ENCODE peak calls at places on chromosomes 12 and 14, in seven cellular contexts. C is gastrocnemius medialis, H is endothelial cell of umbilical vein, P is dorsolateral prefrontal cortex, T is HCT116, G is psoas muscle, F is IMR-90. B is an unnamed sample.

GRCh38 chr14:23131482-23131881 is 12.4 kb upstream of the CEBPE start:
- DNase-seq in C (no peak), H (no peak), P (no peak), T (no peak), G (no peak), F (no peak), B (no peak)

GRCh38 chr14:105087308-105087962 is 22.2 kb upstream of the GPR132 start:
- DNase-seq in C (no peak), H (no peak), P (peak), T (no peak), G (no peak), F (peak), B (no peak)

GRCh38 chr14:74412753-74413152 is 13.3 kb downstream of the SYNDIG1L start:
- DNase-seq in C (no peak), H (no peak), P (no peak), T (no peak), G (no peak), F (no peak), B (no peak)

GRCh38 chr12:20194171-20194570 is 174.2 kb upstream of the PDE3A start:
- DNase-seq in C (no peak), H (peak), P (no peak), T (no peak), G (no peak), F (peak), B (no peak)

GRCh38 chr12:3332190-3332589 is 158.8 kb upstream of the PRMT8 start:
- DNase-seq in C (no peak), H (no peak), P (no peak), T (no peak), G (no peak), F (peak), B (no peak)

GRCh38 chr14:89600029-89600428 is 183.0 kb upstream of the FOXN3 start:
- DNase-seq in C (no peak), H (no peak), P (no peak), T (no peak), G (no peak), F (no peak), B (no peak)

GRCh38 chr12:57127710-57128518 is at the start of gene LRP1:
- DNase-seq in C (peak), H (peak), P (peak), T (peak), G (peak), F (peak), B (peak)

GRCh38 chr14:67269338-67270060 is 28.3 kb downstream of the PALS1 start:
- DNase-seq in C (no peak), H (peak), P (no peak), T (no peak), G (no peak), F (peak), B (no peak)

GRCh38 chr14:53470351-53471043 is 317.4 kb upstream of the DDHD1 start:
- DNase-seq in C (peak), H (no peak), P (no peak), T (no peak), G (peak), F (peak), B (no peak)

GRCh38 chr14:83556746-83557460 is 1973.0 kb upstream of the FLRT2 start:
- DNase-seq in C (no peak), H (peak), P (no peak), T (no peak), G (no peak), F (peak), B (no peak)

GRCh38 chr12:126667340-126667739 is 1599.6 kb upstream of the TMEM132C start:
- DNase-seq in C (no peak), H (no peak), P (no peak), T (no peak), G (no peak), F (no peak), B (no peak)

GRCh38 chr12:81257952-81258551 is 180.2 kb downstream of the ACSS3 start:
- DNase-seq in C (no peak), H (peak), P (no peak), T (peak), G (no peak), F (peak), B (no peak)

GRCh38 chr12:123119808-123120207 is 31.1 kb downstream of the PITPNM2 start:
- DNase-seq in C (no peak), H (no peak), P (no peak), T (no peak), G (no peak), F (no peak), B (no peak)

GRCh38 chr14:59189281-59189821 is 884 bp downstream of the DAAM1 start:
- DNase-seq in C (no peak), H (no peak), P (peak), T (no peak), G (peak), F (peak), B (peak)

GRCh38 chr12:101076940-101077351 is 133.1 kb downstream of the SLC5A8 start:
- DNase-seq in C (no peak), H (no peak), P (no peak), T (no peak), G (no peak), F (peak), B (no peak)

GRCh38 chr12:17016116-17016864 is 410.3 kb upstream of the LMO3 start:
- DNase-seq in C (no peak), H (no peak), P (no peak), T (no peak), G (no peak), F (no peak), B (no peak)

GRCh38 chr14:61213930-61214329 is 67.2 kb downstream of the TMEM30B start:
- DNase-seq in C (no peak), H (no peak), P (no peak), T (no peak), G (no peak), F (peak), B (no peak)

GRCh38 chr14:61211476-61212262 is 69.5 kb downstream of the TMEM30B start:
- DNase-seq in C (no peak), H (no peak), P (no peak), T (no peak), G (no peak), F (no peak), B (no peak)

GRCh38 chr14:61212546-61212945 is 68.6 kb downstream of the TMEM30B start:
- DNase-seq in C (no peak), H (no peak), P (no peak), T (no peak), G (no peak), F (no peak), B (no peak)

GRCh38 chr14:61215222-61216010 is 65.7 kb downstream of the TMEM30B start:
- DNase-seq in C (peak), H (no peak), P (no peak), T (no peak), G (peak), F (peak), B (no peak)

GRCh38 chr14:61213116-61213720 is 67.9 kb downstream of the TMEM30B start:
- DNase-seq in C (no peak), H (no peak), P (no peak), T (no peak), G (no peak), F (peak), B (no peak)
- H3K27ac ChIP-seq in C (peak), H (no peak), P (no peak), T (no peak), G (peak), F (no peak), B (no peak)

GRCh38 chr14:35401422-35401729 is 3.2 kb downstream of the NFKBIA start:
- DNase-seq in C (no peak), H (no peak), P (no peak), T (no peak), G (no peak), F (no peak), B (no peak)

GRCh38 chr14:35400707-35401421 is 3.7 kb downstream of the NFKBIA start:
- DNase-seq in C (no peak), H (peak), P (no peak), T (no peak), G (peak), F (no peak), B (no peak)

GRCh38 chr14:35402323-35403084 is 2.0 kb downstream of the NFKBIA start:
- DNase-seq in C (peak), H (peak), P (no peak), T (no peak), G (peak), F (peak), B (no peak)

GRCh38 chr14:35403085-35403396 is 1.5 kb downstream of the NFKBIA start:
- DNase-seq in C (peak), H (peak), P (peak), T (no peak), G (peak), F (peak), B (no peak)

GRCh38 chr14:35401853-35402252 is 2.7 kb downstream of the NFKBIA start:
- DNase-seq in C (no peak), H (peak), P (no peak), T (no peak), G (peak), F (peak), B (no peak)
- H3K4me3 ChIP-seq in C (peak), H (peak), P (peak), T (no peak), G (peak), F (peak), B (peak)

GRCh38 chr14:29724991-29725390 is 202.7 kb downstream of the PRKD1 start:
- DNase-seq in C (no peak), H (no peak), P (no peak), T (no peak), G (no peak), F (peak), B (no peak)
- H3K27ac ChIP-seq in C (no peak), H (no peak), P (no peak), T (no peak), G (no peak), F (no peak), B (no peak)

GRCh38 chr12:108495823-108496579 is 19.1 kb upstream of the FICD start:
- DNase-seq in C (no peak), H (no peak), P (no peak), T (no peak), G (no peak), F (no peak), B (no peak)
- H3K4me3 ChIP-seq in C (no peak), H (no peak), P (no peak), T (no peak), G (no peak), F (no peak), B (no peak)